ENCODE peak calls at places on chromosomes 7 and 10, in seven cellular contexts. Y, M, X, L, A, S and U are unnamed samples.

GRCh38 chr7:103605640-103606039 is 159.6 kb upstream of the SLC26A5 start:
- DNase-seq in S (no peak), M (no peak), Y (no peak), A (no peak), X (no peak), L (no peak), U (no peak)

GRCh38 chr7:115216652-115217051 is 294.8 kb downstream of the MDFIC start:
- DNase-seq in M (no peak), X (no peak), Y (no peak), A (no peak), L (no peak), S (no peak), U (no peak)

GRCh38 chr10:5948999-5949759 is 28.2 kb downstream of the IL15RA start:
- DNase-seq in M (no peak), L (no peak), Y (peak), S (peak), X (peak), A (no peak), U (no peak)

GRCh38 chr7:12210179-12211053 is 678 bp upstream of the TMEM106B start:
- DNase-seq in Y (peak), M (peak), X (peak), S (no peak), A (no peak), L (no peak), U (no peak)

GRCh38 chr7:88001744-88002530 is 67.9 kb downstream of the ADAM22 start:
- DNase-seq in Y (no peak), A (no peak), L (no peak), M (no peak), S (no peak), X (no peak), U (no peak)

GRCh38 chr10:97048649-97049427 is 136.9 kb downstream of the SLIT1 start:
- DNase-seq in L (no peak), M (no peak), A (no peak), X (no peak), S (no peak), Y (no peak), U (no peak)

GRCh38 chr10:124300735-124301134 is 118.0 kb downstream of the OAT start:
- DNase-seq in M (no peak), X (no peak), L (no peak), Y (no peak), S (no peak), A (no peak), U (no peak)

GRCh38 chr10:114652402-114653368 is 5.4 kb downstream of the ABLIM1 start:
- DNase-seq in Y (no peak), S (no peak), L (no peak), M (no peak), X (no peak), A (no peak), U (no peak)

GRCh38 chr7:83655951-83656556 is 7.1 kb upstream of the SEMA3E start:
- DNase-seq in A (peak), M (no peak), X (peak), S (peak), Y (no peak), L (no peak), U (peak)

GRCh38 chr7:7349156-7349555 is 166.8 kb downstream of the C1GALT1 start:
- DNase-seq in M (no peak), Y (no peak), L (no peak), S (no peak), A (no peak), X (no peak), U (no peak)

GRCh38 chr7:137164251-137164650 is 179.3 kb downstream of the PTN start:
- DNase-seq in Y (no peak), L (no peak), A (no peak), M (no peak), S (no peak), X (no peak), U (no peak)

GRCh38 chr10:99984201-99984600 is 25.5 kb downstream of the DNMBP start:
- DNase-seq in A (no peak), S (no peak), X (no peak), Y (no peak), L (no peak), M (no peak), U (no peak)

GRCh38 chr7:138116156-138116555 is 39.9 kb downstream of the AKR1D1 start:
- DNase-seq in X (peak), M (no peak), L (no peak), S (no peak), A (no peak), Y (no peak), U (peak)

GRCh38 chr7:77759294-77759889 is 38.8 kb downstream of the TMEM60 start:
- DNase-seq in A (peak), Y (peak), M (peak), X (peak), S (peak), L (peak), U (peak)

GRCh38 chr10:5895804-5896203 is 5.8 kb downstream of the FBH1 start:
- DNase-seq in X (no peak), L (no peak), A (no peak), M (no peak), Y (no peak), S (no peak), U (no peak)

GRCh38 chr7:11746591-11746990 is 85.4 kb downstream of the THSD7A start:
- DNase-seq in M (no peak), Y (no peak), A (no peak), L (no peak), X (no peak), S (no peak), U (no peak)

GRCh38 chr7:16754869-16755317 is 1.3 kb downstream of the TSPAN13 start:
- DNase-seq in M (no peak), L (no peak), X (no peak), S (no peak), Y (no peak), A (no peak), U (no peak)

GRCh38 chr10:30169342-30169741 is 110.0 kb upstream of the JCAD start:
- DNase-seq in X (no peak), Y (no peak), L (no peak), M (no peak), A (no peak), S (no peak), U (no peak)

GRCh38 chr10:21087476-21087875 is 190.4 kb upstream of the NEBL start:
- DNase-seq in Y (no peak), A (no peak), M (no peak), X (no peak), L (no peak), S (no peak), U (no peak)

GRCh38 chr7:111527545-111527944 is 34.7 kb downstream of the IMMP2L start:
- DNase-seq in S (no peak), Y (no peak), X (no peak), M (no peak), A (no peak), L (no peak), U (no peak)

GRCh38 chr10:101467286-101467770 is 113.4 kb downstream of the BTRC start:
- DNase-seq in X (peak), L (no peak), A (peak), S (peak), Y (peak), M (peak), U (peak)

GRCh38 chr7:116706668-116707126 is 34.7 kb downstream of the MET start:
- DNase-seq in Y (no peak), L (no peak), X (peak), M (no peak), S (no peak), A (no peak), U (no peak)

GRCh38 chr7:88299126-88299525 is 7.6 kb downstream of the STEAP4 start:
- DNase-seq in A (no peak), M (no peak), S (no peak), Y (no peak), X (no peak), L (no peak), U (no peak)